ENCODE peak calls at places on chromosomes 13 and 19, in six cellular contexts. U is AG09319, F is progenitor cell of endocrine pancreas, R is heart left ventricle, L is tibial artery, Q is chondrocyte. O is an unnamed sample.

GRCh38 chr13:21885714-21886224 is 214.9 kb downstream of the FGF9 start:
- DNase-seq in U (no peak), F (no peak), R (no peak), Q (no peak), L (no peak), O (no peak)

GRCh38 chr13:76067850-76068249 is 431.7 kb downstream of the LMO7 start:
- DNase-seq in L (no peak), U (no peak), R (no peak), Q (no peak), F (no peak), O (no peak)

GRCh38 chr19:6963937-6964336 is 57.3 kb downstream of the MBD3L2B start:
- DNase-seq in U (no peak), Q (no peak), R (no peak), F (no peak), L (no peak), O (no peak)

GRCh38 chr19:4083677-4084546 is 17.2 kb upstream of the ZBTB7A start:
- DNase-seq in R (peak; percentile 25), L (no peak), Q (no peak), F (no peak), U (no peak), O (no peak)

GRCh38 chr13:98576215-98576945 is 527 bp downstream of the STK24 start:
- DNase-seq in U (no peak), R (peak; percentile 67), Q (no peak), L (peak; percentile 49), F (peak; percentile 49), O (no peak)

GRCh38 chr19:38316477-38317067 is 825 bp upstream of the YIF1B start:
- DNase-seq in L (no peak), U (no peak), Q (no peak), F (no peak), R (no peak), O (no peak)

GRCh38 chr13:44293908-44294735 is 79.5 kb upstream of the SERP2 start:
- DNase-seq in U (no peak), F (no peak), Q (no peak), R (no peak), L (no peak), O (no peak)

GRCh38 chr13:40402931-40403412 is 263.5 kb downstream of the FOXO1 start:
- DNase-seq in L (no peak), F (no peak), R (no peak), Q (no peak), U (no peak), O (no peak)

GRCh38 chr13:60431108-60431700 is 34.2 kb downstream of the TDRD3 start:
- DNase-seq in F (no peak), L (no peak), R (no peak), Q (no peak), U (peak; percentile 40), O (peak; percentile 45)

GRCh38 chr19:53881482-53882390 is at the start of gene PRKCG:
- DNase-seq in R (no peak), L (no peak), U (no peak), Q (no peak), F (peak; percentile 68), O (no peak)

GRCh38 chr19:43594710-43595604 is 977 bp downstream of the IRGQ start:
- DNase-seq in R (peak; percentile 49), U (peak; percentile 18), L (no peak), Q (no peak), F (peak; percentile 42), O (no peak)

GRCh38 chr19:41355035-41355434 is 1.3 kb upstream of the TGFB1 start:
- DNase-seq in Q (no peak), U (no peak), L (no peak), F (no peak), R (no peak), O (no peak)

GRCh38 chr19:46670874-46671273 is 9.9 kb upstream of the DACT3 start:
- DNase-seq in F (no peak), R (no peak), L (no peak), Q (no peak), U (no peak), O (no peak)

GRCh38 chr13:100879255-100879654 is 204.7 kb upstream of the TMTC4 start:
- DNase-seq in U (no peak), R (no peak), F (no peak), L (no peak), Q (no peak), O (no peak)

GRCh38 chr13:100880166-100880565 is 205.6 kb upstream of the TMTC4 start:
- DNase-seq in Q (no peak), F (no peak), U (no peak), L (no peak), R (no peak), O (no peak)

GRCh38 chr13:100881291-100881864 is 206.8 kb upstream of the TMTC4 start:
- DNase-seq in L (no peak), U (no peak), Q (no peak), R (no peak), F (no peak), O (no peak)

GRCh38 chr13:100887729-100888151 is 213.1 kb upstream of the TMTC4 start:
- DNase-seq in Q (no peak), L (no peak), F (no peak), U (peak; percentile 16), R (no peak), O (peak; percentile 38)

GRCh38 chr13:100883453-100883852 is 208.9 kb upstream of the TMTC4 start:
- DNase-seq in F (no peak), Q (no peak), L (no peak), U (no peak), R (no peak), O (no peak)
- TF ChIP-seq CTCF in F (no peak), Q (no peak), L (no peak), U (no peak), R (no peak), O (no peak)

GRCh38 chr13:64527561-64527960 is 2702.6 kb downstream of the PCDH9 start:
- DNase-seq in Q (no peak), U (no peak), F (no peak), R (no peak), L (no peak), O (peak; percentile 28)

GRCh38 chr13:64534302-64534701 is 2695.8 kb downstream of the PCDH9 start:
- DNase-seq in Q (no peak), F (no peak), U (no peak), L (no peak), R (no peak), O (no peak)

GRCh38 chr13:64525687-64526086 is 2704.4 kb downstream of the PCDH9 start:
- DNase-seq in Q (no peak), F (no peak), L (no peak), R (no peak), U (no peak), O (no peak)

GRCh38 chr13:64531400-64531799 is 2698.7 kb downstream of the PCDH9 start:
- DNase-seq in F (no peak), Q (no peak), U (no peak), R (no peak), L (no peak), O (no peak)

GRCh38 chr13:64529874-64530485 is 2700.2 kb downstream of the PCDH9 start:
- DNase-seq in F (no peak), R (no peak), Q (no peak), L (no peak), U (no peak), O (no peak)
- TF ChIP-seq CTCF in F (peak; percentile 64), R (peak; percentile 20), Q (peak; percentile 77), L (peak; percentile 7), U (peak; percentile 51), O (peak; percentile 57)

GRCh38 chr19:57613941-57614743 is at the start of gene ZNF134:
- DNase-seq in L (peak; percentile 83), Q (peak; percentile 95), U (peak; percentile 49), R (peak; percentile 94), F (peak; percentile 75), O (peak; percentile 59)
- TF ChIP-seq CTCF in L (no peak), Q (peak; percentile 64), U (peak; percentile 22), R (no peak), F (peak; percentile 8), O (peak; percentile 29)

GRCh38 chr13:50805805-50806204 is 37.7 kb downstream of the DLEU7 start:
- DNase-seq in Q (no peak), U (no peak), F (no peak), L (no peak), R (no peak), O (no peak)
- TF ChIP-seq CTCF in Q (peak; percentile 57), U (no peak), F (no peak), L (no peak), R (no peak), O (peak; percentile 56)

GRCh38 chr19:52189745-52190678 is at the start of gene PPP2R1A:
- DNase-seq in F (peak; percentile 97), L (peak; percentile 100), U (peak; percentile 100), Q (peak; percentile 99), R (peak; percentile 100), O (peak; percentile 100)
- TF ChIP-seq CTCF in F (no peak), L (no peak), U (no peak), Q (no peak), R (no peak), O (no peak)

GRCh38 chr19:18098891-18099622 is 1.5 kb downstream of the MAST3 start:
- DNase-seq in F (no peak), L (no peak), R (no peak), U (no peak), Q (no peak), O (no peak)
- TF ChIP-seq CTCF in F (no peak), L (no peak), R (no peak), U (no peak), Q (no peak), O (no peak)

GRCh38 chr13:38415233-38415632 is 65.6 kb downstream of the UFM1 start:
- DNase-seq in U (no peak), R (peak; percentile 51), F (no peak), L (no peak), Q (no peak), O (no peak)

GRCh38 chr13:38405216-38405615 is 55.6 kb downstream of the UFM1 start:
- DNase-seq in U (no peak), F (no peak), R (no peak), Q (no peak), L (no peak), O (peak; percentile 27)

DNA sequence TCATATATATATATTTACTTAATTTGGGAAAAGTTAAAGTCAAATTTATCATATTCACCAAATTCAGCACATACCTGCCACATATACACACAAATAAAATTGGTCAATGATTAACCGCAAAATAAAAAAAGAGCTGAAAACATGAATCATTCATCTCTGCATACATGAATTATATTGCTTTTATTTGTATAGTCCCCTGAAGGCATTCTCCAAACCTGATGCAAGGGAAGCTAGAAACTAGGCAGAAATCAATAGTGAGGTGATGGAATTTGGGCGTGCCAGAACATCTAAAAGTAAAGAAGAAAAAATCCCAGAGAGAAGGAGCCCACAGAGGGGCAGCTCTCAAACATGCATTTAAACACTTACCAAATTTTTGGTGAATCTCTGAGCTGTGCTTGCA is 60.1 kb downstream of the UFM1 start:
- DNase-seq in F (no peak), L (no peak), R (no peak), Q (no peak), U (no peak), O (peak; percentile 74)
- TF ChIP-seq CTCF in F (no peak), L (no peak), R (no peak), Q (no peak), U (no peak), O (no peak)

O was measured in foreskin keratinocyte.